ENCODE peak calls at places on chromosomes 16 and 17, in four cellular contexts. One of them, this sample, is unnamed.

GRCh38 chr17:4161560-4162221 is 18.7 kb downstream of the CYB5D2 start:
- DNase-seq in choroid plexus epithelial cell: peak; percentile 32
- DNase-seq in lower lobe of right lung: peak; percentile 51
- DNase-seq in IMR-90: no peak
- DNase-seq in this sample: peak; percentile 22

GRCh38 chr16:54231336-54231735 is 55.3 kb downstream of the IRX3 start:
- DNase-seq in IMR-90: no peak
- DNase-seq in lower lobe of right lung: no peak
- DNase-seq in choroid plexus epithelial cell: no peak
- DNase-seq in this sample: no peak

GRCh38 chr17:52237151-52237550 is 78.6 kb upstream of the CA10 start:
- DNase-seq in IMR-90: no peak
- DNase-seq in choroid plexus epithelial cell: no peak
- DNase-seq in lower lobe of right lung: no peak
- DNase-seq in this sample: no peak

GRCh38 chr16:58551496-58551895 is 36.2 kb downstream of the SETD6 start:
- DNase-seq in choroid plexus epithelial cell: peak; percentile 24
- DNase-seq in IMR-90: no peak
- DNase-seq in lower lobe of right lung: no peak
- DNase-seq in this sample: peak; percentile 4

GRCh38 chr17:35731932-35732805 is 730 bp downstream of the RASL10B start:
- DNase-seq in choroid plexus epithelial cell: no peak
- DNase-seq in IMR-90: no peak
- DNase-seq in lower lobe of right lung: no peak
- DNase-seq in this sample: no peak

GRCh38 chr16:1346422-1347285 is 5.0 kb downstream of the TSR3 start:
- DNase-seq in IMR-90: no peak
- DNase-seq in lower lobe of right lung: no peak
- DNase-seq in choroid plexus epithelial cell: no peak
- DNase-seq in this sample: no peak

GRCh38 chr16:72561-73537 is at the start of gene RHBDF1:
- DNase-seq in lower lobe of right lung: peak; percentile 72
- DNase-seq in choroid plexus epithelial cell: peak; percentile 60
- DNase-seq in IMR-90: peak; percentile 47
- DNase-seq in this sample: peak; percentile 42

GRCh38 chr17:13550291-13550690 is 51.4 kb downstream of the HS3ST3A1 start:
- DNase-seq in lower lobe of right lung: no peak
- DNase-seq in IMR-90: peak; percentile 67
- DNase-seq in choroid plexus epithelial cell: no peak
- DNase-seq in this sample: no peak

GRCh38 chr17:35889818-35890773 is 9.9 kb upstream of the CCL5 start:
- DNase-seq in IMR-90: peak; percentile 68
- DNase-seq in lower lobe of right lung: no peak
- DNase-seq in choroid plexus epithelial cell: peak; percentile 88
- DNase-seq in this sample: peak; percentile 83

GRCh38 chr17:67610061-67610460 is 107.7 kb upstream of the NOL11 start:
- DNase-seq in IMR-90: no peak
- DNase-seq in lower lobe of right lung: no peak
- DNase-seq in choroid plexus epithelial cell: no peak
- DNase-seq in this sample: no peak

GRCh38 chr16:54447606-54448440 is 161.2 kb upstream of the IRX3 start:
- DNase-seq in lower lobe of right lung: no peak
- DNase-seq in choroid plexus epithelial cell: peak; percentile 73
- DNase-seq in IMR-90: peak; percentile 54
- DNase-seq in this sample: peak; percentile 88

GRCh38 chr16:85627835-85628556 is 14.9 kb downstream of the GSE1 start:
- DNase-seq in choroid plexus epithelial cell: no peak
- DNase-seq in lower lobe of right lung: no peak
- DNase-seq in IMR-90: no peak
- DNase-seq in this sample: no peak

GRCh38 chr17:2700491-2701141 is 10.9 kb downstream of the CLUH start:
- DNase-seq in choroid plexus epithelial cell: no peak
- DNase-seq in IMR-90: no peak
- DNase-seq in lower lobe of right lung: peak; percentile 31
- DNase-seq in this sample: no peak

GRCh38 chr17:32697728-32698625 is 178.9 kb downstream of the MYO1D start:
- DNase-seq in lower lobe of right lung: no peak
- DNase-seq in choroid plexus epithelial cell: no peak
- DNase-seq in IMR-90: no peak
- DNase-seq in this sample: no peak

GRCh38 chr17:7914771-7915610 is 1.1 kb downstream of the RNF227 start:
- DNase-seq in IMR-90: peak; percentile 72
- DNase-seq in lower lobe of right lung: no peak
- DNase-seq in choroid plexus epithelial cell: peak; percentile 63
- DNase-seq in this sample: peak; percentile 45

GRCh38 chr17:20085283-20085875 is 76.2 kb downstream of the SPECC1 start:
- DNase-seq in IMR-90: no peak
- DNase-seq in lower lobe of right lung: no peak
- DNase-seq in choroid plexus epithelial cell: no peak
- DNase-seq in this sample: peak; percentile 35

GRCh38 chr17:45031231-45032149 is 19.9 kb downstream of the DCAKD start:
- DNase-seq in IMR-90: no peak
- DNase-seq in choroid plexus epithelial cell: no peak
- DNase-seq in lower lobe of right lung: no peak
- DNase-seq in this sample: no peak

GRCh38 chr17:6994118-6994598 is 1.7 kb upstream of the ALOX12 start:
- DNase-seq in choroid plexus epithelial cell: no peak
- DNase-seq in lower lobe of right lung: no peak
- DNase-seq in IMR-90: no peak
- DNase-seq in this sample: no peak

GRCh38 chr16:28984091-28984490 is 761 bp upstream of the LAT start:
- DNase-seq in IMR-90: no peak
- DNase-seq in lower lobe of right lung: no peak
- DNase-seq in choroid plexus epithelial cell: no peak
- DNase-seq in this sample: no peak
- H3K4me3 ChIP-seq in IMR-90: no peak overlapping the region
- H3K4me3 ChIP-seq in lower lobe of right lung: peak overlapping the region; percentile 48
- H3K4me3 ChIP-seq in choroid plexus epithelial cell: no peak overlapping the region
- H3K4me3 ChIP-seq in this sample: no peak overlapping the region

GRCh38 chr17:81999587-81999974 is 22.2 kb downstream of the ASPSCR1 start:
- DNase-seq in IMR-90: no peak
- DNase-seq in choroid plexus epithelial cell: no peak
- DNase-seq in lower lobe of right lung: peak; percentile 78
- DNase-seq in this sample: no peak
- TF ChIP-seq CTCF in IMR-90: no peak
- TF ChIP-seq CTCF in choroid plexus epithelial cell: no peak
- TF ChIP-seq CTCF in lower lobe of right lung: no peak
- TF ChIP-seq CTCF in this sample: no peak

DNA sequence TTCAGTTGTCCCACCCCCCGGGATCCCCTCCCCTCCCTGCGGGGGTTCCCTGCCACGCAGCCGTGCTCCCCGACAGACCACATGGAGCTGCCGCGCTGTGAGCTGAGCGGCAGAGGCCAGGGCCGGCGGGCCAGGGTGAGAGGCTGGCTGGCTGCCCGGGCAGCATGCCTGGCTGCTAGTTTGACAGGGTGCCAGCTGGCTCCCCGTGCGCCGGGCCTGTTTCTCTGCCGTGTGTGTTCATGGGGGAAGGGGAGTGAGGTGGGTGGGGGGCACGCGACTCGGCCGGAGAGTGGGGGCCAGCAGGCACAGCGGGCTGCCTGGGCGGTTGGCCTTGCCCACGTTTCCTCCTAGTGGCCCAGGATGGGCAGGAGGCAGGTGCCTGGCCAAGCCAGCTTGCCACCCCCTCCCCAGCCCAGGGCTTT is 34.1 kb downstream of the BAHCC1 start:
- DNase-seq in lower lobe of right lung: peak; percentile 82
- DNase-seq in IMR-90: peak; percentile 67
- DNase-seq in choroid plexus epithelial cell: peak; percentile 76
- DNase-seq in this sample: peak; percentile 72
- H3K4me3 ChIP-seq in lower lobe of right lung: peak overlapping the region; percentile 14
- H3K4me3 ChIP-seq in IMR-90: no peak overlapping the region
- H3K4me3 ChIP-seq in choroid plexus epithelial cell: no peak overlapping the region
- H3K4me3 ChIP-seq in this sample: no peak overlapping the region

GRCh38 chr17:10396529-10397163 is 23.8 kb upstream of the MYH13 start:
- DNase-seq in lower lobe of right lung: no peak
- DNase-seq in choroid plexus epithelial cell: no peak
- DNase-seq in IMR-90: no peak
- DNase-seq in this sample: no peak

GRCh38 chr17:10403589-10403988 is 18.2 kb downstream of the MYH8 start:
- DNase-seq in lower lobe of right lung: no peak
- DNase-seq in choroid plexus epithelial cell: no peak
- DNase-seq in IMR-90: no peak
- DNase-seq in this sample: no peak

GRCh38 chr17:10394201-10394887 is 21.5 kb upstream of the MYH13 start:
- DNase-seq in IMR-90: no peak
- DNase-seq in choroid plexus epithelial cell: no peak
- DNase-seq in lower lobe of right lung: no peak
- DNase-seq in this sample: no peak

DNA sequence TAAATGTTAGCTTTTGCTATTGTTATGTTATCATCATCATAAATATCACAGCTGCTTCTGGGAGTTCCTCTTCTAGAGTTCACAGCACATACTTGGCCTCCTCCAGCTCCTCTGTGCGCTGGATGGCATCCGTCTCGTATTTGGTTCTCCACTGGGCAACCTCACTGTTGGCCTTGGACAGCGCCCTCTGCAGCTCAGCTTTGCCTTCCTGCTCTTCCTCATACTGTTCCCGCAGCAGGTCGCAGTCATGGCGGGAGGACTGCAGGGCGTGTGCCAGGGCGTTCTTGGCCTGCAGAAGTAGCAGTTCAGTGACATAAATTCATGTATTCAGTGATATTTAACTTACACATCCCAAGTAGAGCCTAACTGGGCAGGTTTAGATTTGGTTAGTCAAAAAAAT is 23.4 kb downstream of the MYH8 start:
- DNase-seq in IMR-90: no peak
- DNase-seq in lower lobe of right lung: no peak
- DNase-seq in choroid plexus epithelial cell: no peak
- DNase-seq in this sample: no peak
- TF ChIP-seq CTCF in IMR-90: no peak
- TF ChIP-seq CTCF in lower lobe of right lung: no peak
- TF ChIP-seq CTCF in choroid plexus epithelial cell: no peak
- TF ChIP-seq CTCF in this sample: no peak

DNA sequence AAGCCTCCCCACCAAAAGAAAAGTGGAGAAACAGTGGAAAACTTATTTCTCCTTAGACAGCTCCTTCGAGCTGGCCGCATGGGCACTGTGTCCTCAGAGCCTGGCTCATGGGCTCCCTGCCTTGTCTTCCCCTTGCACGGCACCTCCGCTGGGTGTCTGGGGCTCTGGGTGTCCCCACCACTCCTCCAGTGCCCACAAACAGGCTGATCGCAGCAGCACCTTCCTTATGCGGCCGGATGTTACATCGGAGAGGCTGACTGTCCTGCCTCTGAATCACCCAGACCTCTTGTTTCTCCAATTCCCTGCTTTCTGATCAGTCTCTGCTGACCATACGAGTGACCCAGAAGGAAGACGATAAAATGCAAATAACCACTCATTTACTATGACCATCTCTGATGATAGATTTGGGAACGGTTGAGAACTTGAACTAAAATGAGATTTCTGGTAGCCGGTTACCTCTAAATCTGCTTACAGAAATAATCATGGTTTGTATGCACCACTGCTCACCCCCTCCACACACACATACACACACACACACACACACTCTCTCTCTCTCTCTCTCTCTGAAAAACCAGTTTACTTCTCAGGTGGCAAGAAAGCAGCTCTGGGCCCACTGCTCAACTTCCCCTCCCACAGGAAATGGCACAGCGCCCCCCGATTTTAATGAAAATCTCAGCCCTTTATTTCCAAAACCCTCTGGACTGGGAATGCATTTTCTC is 121.5 kb downstream of the SLC39A11 start:
- DNase-seq in IMR-90: peak; percentile 13
- DNase-seq in lower lobe of right lung: no peak
- DNase-seq in choroid plexus epithelial cell: no peak
- DNase-seq in this sample: no peak
- H3K4me3 ChIP-seq in IMR-90: no peak overlapping the region
- H3K4me3 ChIP-seq in lower lobe of right lung: no peak overlapping the region
- H3K4me3 ChIP-seq in choroid plexus epithelial cell: no peak overlapping the region
- H3K4me3 ChIP-seq in this sample: no peak overlapping the region

GRCh38 chr17:65589321-65589720 is 27.9 kb upstream of the AXIN2 start:
- DNase-seq in lower lobe of right lung: no peak
- DNase-seq in IMR-90: no peak
- DNase-seq in choroid plexus epithelial cell: peak; percentile 23
- DNase-seq in this sample: peak; percentile 68

GRCh38 chr17:65587602-65588193 is 26.2 kb upstream of the AXIN2 start:
- DNase-seq in choroid plexus epithelial cell: no peak
- DNase-seq in lower lobe of right lung: no peak
- DNase-seq in IMR-90: no peak
- DNase-seq in this sample: peak; percentile 83

GRCh38 chr17:65584604-65585521 is 23.4 kb upstream of the AXIN2 start:
- DNase-seq in lower lobe of right lung: no peak
- DNase-seq in IMR-90: no peak
- DNase-seq in choroid plexus epithelial cell: no peak
- DNase-seq in this sample: peak; percentile 22

GRCh38 chr17:65586899-65587298 is 25.5 kb upstream of the AXIN2 start:
- DNase-seq in choroid plexus epithelial cell: no peak
- DNase-seq in IMR-90: no peak
- DNase-seq in lower lobe of right lung: no peak
- DNase-seq in this sample: no peak

GRCh38 chr17:65588194-65588808 is 26.9 kb upstream of the AXIN2 start:
- DNase-seq in lower lobe of right lung: peak; percentile 72
- DNase-seq in choroid plexus epithelial cell: no peak
- DNase-seq in IMR-90: no peak
- DNase-seq in this sample: peak; percentile 74
- TF ChIP-seq CTCF in lower lobe of right lung: no peak
- TF ChIP-seq CTCF in choroid plexus epithelial cell: no peak
- TF ChIP-seq CTCF in IMR-90: no peak
- TF ChIP-seq CTCF in this sample: peak; percentile 17